ENCODE peak calls at places on chromosomes 16 and 17, in nine cellular contexts. O, M, X, T, N, U, B, C and H are unnamed samples.

GRCh38 chr17:16287563-16288027 is 65.7 kb downstream of the CENPV start:
- DNase-seq in O (no peak), M (peak), X (no peak), T (no peak), N (peak), U (no peak), B (no peak), C (peak), H (no peak)

GRCh38 chr16:16019488-16019887 is 70.1 kb downstream of the ABCC1 start:
- DNase-seq in O (peak), M (peak), X (no peak), T (no peak), N (peak), U (no peak), B (no peak), C (no peak), H (no peak)

GRCh38 chr17:1040216-1040600 is 43.3 kb downstream of the TIMM22 start:
- DNase-seq in O (peak), M (peak), X (no peak), T (peak), N (no peak), U (no peak), B (no peak), C (no peak), H (no peak)

GRCh38 chr17:45428050-45428953 is 4.4 kb downstream of the ARHGAP27 start:
- DNase-seq in O (peak), M (peak), X (peak), T (peak), N (peak), U (peak), B (peak), C (no peak), H (peak)

GRCh38 chr16:2507679-2508064 is 6.1 kb upstream of the ATP6V0C start:
- DNase-seq in O (peak), M (no peak), X (no peak), T (peak), N (no peak), U (no peak), B (no peak), C (no peak), H (no peak)

GRCh38 chr17:36475346-36475970 is 11.0 kb upstream of the ZNHIT3 start:
- DNase-seq in O (no peak), M (no peak), X (no peak), T (no peak), N (no peak), U (no peak), B (no peak), C (no peak), H (no peak)

GRCh38 chr17:51610155-51610554 is 349.8 kb downstream of the UTP18 start:
- DNase-seq in O (no peak), M (no peak), X (no peak), T (no peak), N (no peak), U (no peak), B (no peak), C (no peak), H (no peak)

GRCh38 chr17:7704601-7705268 is at the start of gene EFNB3:
- DNase-seq in O (peak), M (peak), X (no peak), T (peak), N (peak), U (peak), B (peak), C (no peak), H (no peak)

GRCh38 chr16:25138130-25138529 is 26.6 kb downstream of the LCMT1 start:
- DNase-seq in O (no peak), M (no peak), X (no peak), T (no peak), N (no peak), U (no peak), B (no peak), C (no peak), H (no peak)

GRCh38 chr17:8020251-8020650 is 17.8 kb downstream of the GUCY2D start:
- DNase-seq in O (peak), M (no peak), X (no peak), T (no peak), N (no peak), U (no peak), B (no peak), C (no peak), H (no peak)

GRCh38 chr17:33201255-33201654 is 91.8 kb downstream of the ASIC2 start:
- DNase-seq in O (no peak), M (no peak), X (no peak), T (no peak), N (no peak), U (no peak), B (no peak), C (no peak), H (no peak)

GRCh38 chr17:19273731-19274130 is 36.6 kb downstream of the EPN2 start:
- DNase-seq in O (no peak), M (no peak), X (no peak), T (no peak), N (no peak), U (no peak), B (no peak), C (no peak), H (no peak)

GRCh38 chr16:88759245-88759975 is 25.6 kb downstream of the PIEZO1 start:
- DNase-seq in O (no peak), M (peak), X (peak), T (peak), N (no peak), U (peak), B (no peak), C (no peak), H (no peak)

GRCh38 chr17:8204761-8205555 is 5.4 kb downstream of the AURKB start:
- DNase-seq in O (peak), M (no peak), X (no peak), T (no peak), N (no peak), U (no peak), B (no peak), C (no peak), H (no peak)

GRCh38 chr17:73713136-73713535 is 68.9 kb upstream of the SDK2 start:
- DNase-seq in O (no peak), M (no peak), X (no peak), T (no peak), N (no peak), U (no peak), B (no peak), C (no peak), H (no peak)

GRCh38 chr16:61665512-61665911 is 370.7 kb downstream of the CDH8 start:
- DNase-seq in O (no peak), M (no peak), X (no peak), T (no peak), N (no peak), U (no peak), B (no peak), C (no peak), H (no peak)

GRCh38 chr17:81044764-81045589 is 10.0 kb downstream of the BAIAP2 start:
- DNase-seq in O (peak), M (peak), X (peak), T (peak), N (peak), U (peak), B (peak), C (no peak), H (peak)

GRCh38 chr17:50603340-50603739 is 31.3 kb upstream of the ABCC3 start:
- DNase-seq in O (no peak), M (no peak), X (no peak), T (no peak), N (no peak), U (no peak), B (no peak), C (no peak), H (no peak)

GRCh38 chr17:32111141-32111771 is 31.0 kb upstream of the RHOT1 start:
- DNase-seq in O (no peak), M (peak), X (peak), T (no peak), N (peak), U (peak), B (no peak), C (no peak), H (peak)

GRCh38 chr16:47463771-47464624 is 2.9 kb downstream of the PHKB start:
- DNase-seq in O (no peak), M (no peak), X (no peak), T (no peak), N (no peak), U (no peak), B (no peak), C (no peak), H (no peak)

GRCh38 chr17:9146064-9146463 is 124.8 kb downstream of the NTN1 start:
- DNase-seq in O (no peak), M (no peak), X (no peak), T (no peak), N (no peak), U (no peak), B (no peak), C (no peak), H (no peak)

GRCh38 chr17:82873521-82873920 is 33.7 kb upstream of the ZNF750 start:
- DNase-seq in O (peak), M (no peak), X (no peak), T (peak), N (no peak), U (no peak), B (no peak), C (no peak), H (no peak)

GRCh38 chr17:50946223-50946890 is 80.2 kb upstream of the TOB1 start:
- DNase-seq in O (no peak), M (no peak), X (no peak), T (no peak), N (no peak), U (peak), B (peak), C (no peak), H (no peak)

GRCh38 chr16:55323637-55324490 is at the start of gene IRX6:
- DNase-seq in O (peak), M (peak), X (no peak), T (peak), N (no peak), U (peak), B (no peak), C (no peak), H (peak)

GRCh38 chr17:32971171-32971570 is 20.5 kb upstream of the SPACA3 start:
- DNase-seq in O (no peak), M (peak), X (no peak), T (no peak), N (peak), U (no peak), B (no peak), C (peak), H (no peak)

GRCh38 chr16:19168173-19169080 is at the start of gene SYT17:
- DNase-seq in O (no peak), M (no peak), X (no peak), T (peak), N (no peak), U (no peak), B (peak), C (no peak), H (peak)

GRCh38 chr16:54080524-54081008 is 206.0 kb downstream of the IRX3 start:
- DNase-seq in O (no peak), M (peak), X (no peak), T (no peak), N (peak), U (no peak), B (no peak), C (no peak), H (no peak)

GRCh38 chr16:26951950-26952349 is 114.8 kb upstream of the C16orf82 start:
- DNase-seq in O (no peak), M (no peak), X (no peak), T (no peak), N (no peak), U (no peak), B (no peak), C (no peak), H (no peak)

GRCh38 chr16:11914759-11915643 is 755 bp downstream of the GSPT1 start:
- DNase-seq in O (peak), M (peak), X (peak), T (peak), N (peak), U (no peak), B (peak), C (no peak), H (peak)

GRCh38 chr16:82004651-82005490 is 6.4 kb downstream of the SDR42E1 start:
- DNase-seq in O (no peak), M (no peak), X (no peak), T (no peak), N (no peak), U (no peak), B (no peak), C (no peak), H (no peak)

GRCh38 chr17:60676758-60677307 is 818 bp upstream of the BCAS3 start:
- DNase-seq in O (no peak), M (no peak), X (no peak), T (no peak), N (no peak), U (peak), B (no peak), C (no peak), H (no peak)

GRCh38 chr16:24520983-24521382 is 18.4 kb upstream of the RBBP6 start:
- DNase-seq in O (no peak), M (no peak), X (no peak), T (no peak), N (no peak), U (no peak), B (no peak), C (no peak), H (no peak)

GRCh38 chr17:61580502-61580901 is 10.5 kb downstream of the NACA2 start:
- DNase-seq in O (no peak), M (no peak), X (no peak), T (no peak), N (no peak), U (no peak), B (no peak), C (no peak), H (no peak)

GRCh38 chr17:75588546-75589016 is 981 bp downstream of the MYO15B start:
- DNase-seq in O (peak), M (no peak), X (peak), T (peak), N (no peak), U (no peak), B (no peak), C (no peak), H (peak)
- H3K4me3 ChIP-seq in O (peak), M (peak), X (peak), T (peak), N (peak), U (peak), B (peak), C (peak), H (peak)

GRCh38 chr17:79658811-79659207 is 48.0 kb upstream of the RBFOX3 start:
- DNase-seq in O (no peak), M (peak), X (no peak), T (no peak), N (peak), U (peak), B (no peak), C (no peak), H (no peak)
- TF ChIP-seq CTCF in O (no peak), M (peak), X (peak), T (peak), N (peak), U (no peak), B (no peak), C (peak), H (no peak)

GRCh38 chr17:3846739-3847670 is 959 bp upstream of the NCBP3 start:
- DNase-seq in O (no peak), M (no peak), X (no peak), T (no peak), N (no peak), U (no peak), B (no peak), C (no peak), H (no peak)

GRCh38 chr17:3845361-3845753 is 689 bp downstream of the NCBP3 start:
- DNase-seq in O (no peak), M (peak), X (no peak), T (no peak), N (peak), U (no peak), B (no peak), C (no peak), H (no peak)

GRCh38 chr17:3848229-3848628 is 2.2 kb upstream of the NCBP3 start:
- DNase-seq in O (no peak), M (no peak), X (no peak), T (no peak), N (no peak), U (no peak), B (no peak), C (no peak), H (no peak)

GRCh38 chr17:3845754-3846738 is at the start of gene NCBP3:
- DNase-seq in O (peak), M (peak), X (peak), T (peak), N (peak), U (peak), B (peak), C (peak), H (peak)

GRCh38 chr17:3843935-3844516 is 2.0 kb downstream of the NCBP3 start:
- DNase-seq in O (no peak), M (peak), X (no peak), T (no peak), N (peak), U (no peak), B (peak), C (no peak), H (no peak)
- H3K4me3 ChIP-seq in O (no peak), M (no peak), X (no peak), T (no peak), N (no peak), U (no peak), B (no peak), C (no peak), H (no peak)

GRCh38 chr16:9946022-9946720 is 236.1 kb downstream of the GRIN2A start:
- DNase-seq in O (no peak), M (no peak), X (no peak), T (no peak), N (no peak), U (no peak), B (no peak), C (no peak), H (no peak)
- TF ChIP-seq CTCF in O (no peak), M (no peak), X (no peak), T (no peak), N (no peak), U (no peak), B (no peak), C (peak), H (peak)

GRCh38 chr17:56597495-56597990 is 4.0 kb downstream of the NOG start:
- DNase-seq in O (no peak), M (no peak), X (no peak), T (peak), N (no peak), U (peak), B (no peak), C (no peak), H (peak)
- H3K4me3 ChIP-seq in O (peak), M (peak), X (no peak), T (peak), N (no peak), U (no peak), B (peak), C (no peak), H (peak)

DNA sequence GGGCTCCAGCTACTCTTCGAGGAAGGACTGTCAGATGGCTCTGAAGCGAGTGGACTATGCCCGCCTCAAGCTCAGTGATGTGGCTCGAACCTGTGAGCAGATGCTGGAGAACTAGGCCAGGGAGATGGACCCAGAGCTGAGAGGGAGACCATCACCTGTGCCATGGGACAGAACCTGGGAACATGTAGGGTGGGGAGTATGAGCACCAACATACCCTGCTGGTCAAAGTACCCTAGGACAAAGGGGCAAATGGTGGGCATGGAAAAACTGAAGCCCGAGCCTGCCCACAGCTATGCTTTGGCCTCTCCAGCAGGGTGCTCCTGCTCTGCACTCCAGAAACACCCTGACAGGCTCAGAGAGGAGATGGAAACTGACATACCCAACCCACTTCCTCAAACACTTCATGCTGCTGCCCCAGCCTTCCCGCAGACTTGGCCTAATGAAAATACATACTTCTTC is 1.9 kb downstream of the MED11 start:
- DNase-seq in O (peak), M (no peak), X (no peak), T (peak), N (no peak), U (no peak), B (peak), C (no peak), H (no peak)
- TF ChIP-seq CTCF in O (no peak), M (no peak), X (no peak), T (peak), N (no peak), U (no peak), B (no peak), C (peak), H (peak)

GRCh38 chr16:5450435-5451104 is 353.0 kb upstream of the EEF2KMT start:
- DNase-seq in O (no peak), M (no peak), X (no peak), T (no peak), N (no peak), U (no peak), B (no peak), C (no peak), H (no peak)
- H3K4me3 ChIP-seq in O (no peak), M (no peak), X (no peak), T (no peak), N (no peak), U (no peak), B (no peak), C (no peak), H (no peak)

DNA sequence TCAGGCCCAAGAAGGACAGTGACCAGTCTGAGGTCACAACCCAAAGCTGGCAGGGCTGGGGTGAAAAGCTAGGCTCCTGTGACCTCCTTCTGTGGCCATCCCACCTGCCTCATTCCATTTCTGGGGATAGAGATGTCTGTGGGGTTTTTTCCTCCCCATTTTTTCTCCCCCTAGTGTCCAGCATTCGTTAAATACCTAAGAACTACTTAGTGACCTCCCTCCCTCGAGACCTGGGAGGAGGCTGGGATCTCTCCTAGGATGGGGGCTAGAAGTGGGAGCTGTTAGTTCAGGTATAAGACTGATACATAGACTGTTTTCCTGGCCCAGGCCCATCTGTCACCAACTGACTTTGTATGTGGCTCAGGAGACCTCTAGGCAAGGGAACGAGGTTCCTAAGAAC is 20.5 kb upstream of the STAC2 start:
- DNase-seq in O (no peak), M (no peak), X (no peak), T (no peak), N (no peak), U (no peak), B (no peak), C (no peak), H (no peak)
- TF ChIP-seq CTCF in O (no peak), M (peak), X (no peak), T (no peak), N (peak), U (no peak), B (no peak), C (no peak), H (no peak)

GRCh38 chr16:3980311-3981111 is 100.0 kb upstream of the CREBBP start:
- DNase-seq in O (peak), M (peak), X (peak), T (no peak), N (peak), U (no peak), B (no peak), C (no peak), H (no peak)
- H3K4me3 ChIP-seq in O (no peak), M (no peak), X (no peak), T (no peak), N (no peak), U (no peak), B (no peak), C (no peak), H (no peak)